ENCODE peak calls at places on chromosomes 4 and X, in seven cellular contexts. L is T-helper 17 cell, I is A673, V is neural progenitor cell, C is GM06990, K is iris pigment epithelial cell, E is NCI-H748 treated with DMSO at 0.1 percent for 48 hours. Z is an unnamed sample.

GRCh38 chr4:169774466-169775445 is 17.0 kb upstream of the HPF1 start:
- DNase-seq in K (no peak), I (no peak), L (peak; percentile 12), E (no peak), V (peak; percentile 9), C (peak; percentile 35), Z (peak; percentile 25)

GRCh38 chr4:105417624-105418023 is 56.2 kb downstream of the PPA2 start:
- DNase-seq in I (no peak), V (no peak), E (no peak), L (no peak), C (no peak), K (peak; percentile 43), Z (no peak)

GRCh38 chrX:868248-868647 is 237.7 kb downstream of the SHOX start:
- DNase-seq in L (no peak), E (no peak), V (no peak), K (no peak), C (no peak), I (no peak), Z (no peak)

GRCh38 chr4:13599159-13599558 is 28.4 kb downstream of the BOD1L1 start:
- DNase-seq in E (no peak), C (no peak), I (peak; percentile 11), L (no peak), V (peak; percentile 20), K (no peak), Z (no peak)

GRCh38 chr4:70313736-70314135 is 21.0 kb upstream of the CABS1 start:
- DNase-seq in I (no peak), C (no peak), V (peak; percentile 85), L (no peak), K (no peak), E (no peak), Z (no peak)

GRCh38 chrX:102712967-102713677 is 874 bp downstream of the GPRASP2 start:
- DNase-seq in K (peak; percentile 58), L (no peak), E (peak; percentile 37), C (no peak), V (peak; percentile 33), I (peak; percentile 59), Z (no peak)

GRCh38 chr4:117378942-117379341 is 293.6 kb upstream of the TRAM1L1 start:
- DNase-seq in C (no peak), I (no peak), V (no peak), E (no peak), L (no peak), K (no peak), Z (no peak)

GRCh38 chr4:119810001-119810400 is 181.4 kb upstream of the PDE5A start:
- DNase-seq in K (no peak), V (no peak), L (no peak), E (no peak), C (no peak), I (no peak), Z (no peak)

GRCh38 chr4:137614491-137614890 is 82.2 kb upstream of the PCDH18 start:
- DNase-seq in E (peak; percentile 58), I (no peak), L (no peak), K (peak; percentile 41), C (no peak), V (no peak), Z (no peak)

GRCh38 chr4:174528226-174528625 is 5.9 kb upstream of the HPGD start:
- DNase-seq in E (no peak), I (peak; percentile 14), C (no peak), L (no peak), V (peak; percentile 6), K (no peak), Z (no peak)

GRCh38 chr4:101284546-101284945 is 62.8 kb downstream of the PPP3CA start:
- DNase-seq in V (no peak), K (peak; percentile 55), C (no peak), I (no peak), E (no peak), L (no peak), Z (no peak)

GRCh38 chr4:85825937-85826678 is 351.2 kb downstream of the ARHGAP24 start:
- DNase-seq in L (no peak), K (peak; percentile 81), V (peak; percentile 58), I (peak; percentile 24), C (no peak), E (no peak), Z (no peak)

GRCh38 chr4:11507920-11508319 is 79.2 kb upstream of the HS3ST1 start:
- DNase-seq in K (no peak), E (no peak), I (no peak), C (no peak), L (no peak), V (no peak), Z (no peak)

GRCh38 chrX:65932173-65933084 is 107.5 kb downstream of the VSIG4 start:
- DNase-seq in C (no peak), E (no peak), L (no peak), V (peak; percentile 12), I (peak; percentile 15), K (no peak), Z (no peak)

GRCh38 chr4:84545093-84545492 is 37.8 kb upstream of the CDS1 start:
- DNase-seq in C (no peak), L (no peak), E (no peak), I (no peak), K (no peak), V (no peak), Z (no peak)

GRCh38 chrX:152915541-152916241 is 17.8 kb downstream of the ZNF185 start:
- DNase-seq in K (peak; percentile 35), V (peak; percentile 62), L (no peak), C (no peak), I (peak; percentile 64), E (no peak), Z (peak; percentile 17)

GRCh38 chr4:159103406-159104131 is 690 bp downstream of the RAPGEF2 start:
- DNase-seq in E (no peak), C (peak; percentile 53), I (peak; percentile 70), L (peak; percentile 25), K (peak; percentile 48), V (peak; percentile 78), Z (peak; percentile 49)

GRCh38 chrX:68894513-68895338 is 65.9 kb downstream of the EFNB1 start:
- DNase-seq in K (peak; percentile 46), L (no peak), E (no peak), I (peak; percentile 78), V (peak; percentile 77), C (no peak), Z (no peak)

GRCh38 chrX:25196221-25196620 is 180.5 kb upstream of the ARX start:
- DNase-seq in L (no peak), I (no peak), V (no peak), E (no peak), K (no peak), C (no peak), Z (no peak)

GRCh38 chrX:153953342-153953830 is 8.9 kb upstream of the RENBP start:
- DNase-seq in K (peak; percentile 34), I (peak; percentile 86), L (peak; percentile 60), V (peak; percentile 71), E (no peak), C (peak; percentile 77), Z (peak; percentile 68)

GRCh38 chr4:48360285-48360965 is 19.1 kb downstream of the SLAIN2 start:
- DNase-seq in V (no peak), I (peak; percentile 66), K (peak; percentile 89), E (no peak), L (no peak), C (no peak), Z (no peak)

GRCh38 chrX:53251307-53251706 is 26.3 kb upstream of the KDM5C start:
- DNase-seq in V (peak; percentile 72), L (no peak), I (no peak), E (no peak), C (no peak), K (no peak), Z (no peak)

GRCh38 chr4:56976283-56976877 is 1.0 kb downstream of the NOA1 start:
- DNase-seq in C (no peak), V (no peak), K (peak; percentile 15), E (no peak), I (no peak), L (no peak), Z (no peak)

GRCh38 chr4:107740381-107740780 is 20.3 kb upstream of the PAPSS1 start:
- DNase-seq in L (no peak), K (peak; percentile 42), I (peak; percentile 39), E (no peak), V (peak; percentile 24), C (no peak), Z (no peak)

GRCh38 chrX:12947545-12948235 is 27.2 kb upstream of the TMSB4X start:
- DNase-seq in L (no peak), I (no peak), C (no peak), K (no peak), V (no peak), E (peak; percentile 48), Z (no peak)

GRCh38 chr4:93183589-93183988 is 645.0 kb upstream of the ATOH1 start:
- DNase-seq in L (no peak), E (peak; percentile 77), K (no peak), V (no peak), C (no peak), I (peak; percentile 7), Z (no peak)